ENCODE peak calls at places on chromosome 12, in seven cellular contexts. Y is GM12878, S is HCT116, W is HepG2, J is SK-N-SH, U is K562, D is H1. X is an unnamed sample.

GRCh38 chr12:84911331-84912190 is 1.0 kb downstream of the SLC6A15 start:
- DNase-seq in U (no peak), Y (no peak), D (peak), J (peak), W (no peak), S (no peak), X (peak)

GRCh38 chr12:52204095-52204930 is 12.5 kb upstream of the KRT80 start:
- DNase-seq in Y (no peak), W (no peak), S (no peak), D (no peak), J (no peak), U (no peak), X (no peak)

GRCh38 chr12:94152292-94153083 is 4.1 kb downstream of the PLXNC1 start:
- DNase-seq in U (no peak), W (peak), Y (no peak), S (no peak), D (no peak), J (no peak), X (no peak)

GRCh38 chr12:52010152-52010622 is 3.4 kb downstream of the TAMALIN start:
- DNase-seq in J (peak), S (no peak), Y (no peak), D (peak), U (peak), W (peak), X (peak)

GRCh38 chr12:121801601-121802484 is 2.0 kb upstream of the SETD1B start:
- DNase-seq in Y (no peak), D (no peak), U (no peak), W (no peak), S (no peak), J (no peak), X (no peak)

GRCh38 chr12:80176706-80177105 is 77.4 kb downstream of the OTOGL start:
- DNase-seq in J (no peak), D (no peak), S (no peak), W (no peak), U (no peak), Y (no peak), X (no peak)

GRCh38 chr12:2507811-2508210 is 287.0 kb upstream of the FKBP4 start:
- DNase-seq in S (no peak), Y (no peak), J (no peak), D (no peak), U (no peak), W (no peak), X (peak)

GRCh38 chr12:93122089-93122488 is 193.0 kb upstream of the EEA1 start:
- DNase-seq in Y (no peak), J (no peak), U (no peak), S (no peak), D (no peak), W (peak), X (no peak)

GRCh38 chr12:19895609-19896008 is 456.3 kb downstream of the AEBP2 start:
- DNase-seq in S (no peak), U (no peak), D (no peak), W (no peak), J (no peak), Y (no peak), X (no peak)

GRCh38 chr12:4288296-4289019 is 14.9 kb downstream of the CCND2 start:
- DNase-seq in U (no peak), J (no peak), Y (no peak), W (no peak), S (no peak), D (no peak), X (no peak)

GRCh38 chr12:112374166-112374740 is 8.0 kb downstream of the HECTD4 start:
- DNase-seq in D (no peak), Y (no peak), S (no peak), W (no peak), U (no peak), J (no peak), X (no peak)

GRCh38 chr12:92299344-92299743 is 153.7 kb upstream of the BTG1 start:
- DNase-seq in S (no peak), J (no peak), U (no peak), Y (no peak), W (no peak), D (no peak), X (no peak)

GRCh38 chr12:130517588-130517987 is 179.9 kb downstream of the PIWIL1 start:
- DNase-seq in Y (no peak), J (no peak), W (no peak), U (no peak), D (no peak), S (no peak), X (no peak)

GRCh38 chr12:104816845-104817503 is 141.1 kb downstream of the SLC41A2 start:
- DNase-seq in U (no peak), S (no peak), W (no peak), J (no peak), D (no peak), Y (no peak), X (no peak)

GRCh38 chr12:49803693-49804450 is 24.3 kb downstream of the NCKAP5L start:
- DNase-seq in S (no peak), D (no peak), Y (no peak), U (no peak), J (no peak), W (no peak), X (no peak)

GRCh38 chr12:24864796-24865125 is 84.1 kb downstream of the BCAT1 start:
- DNase-seq in S (no peak), Y (no peak), D (no peak), J (peak), U (no peak), W (no peak), X (peak)

GRCh38 chr12:128314611-128315010 is 47.6 kb downstream of the TMEM132C start:
- DNase-seq in U (no peak), S (no peak), D (no peak), Y (no peak), W (no peak), J (no peak), X (peak)

GRCh38 chr12:63917864-63918742 is 73.6 kb downstream of the SRGAP1 start:
- DNase-seq in J (no peak), S (peak), D (no peak), Y (peak), U (no peak), W (peak), X (no peak)

GRCh38 chr12:91111366-91112321 is at the start of gene LUM:
- DNase-seq in W (no peak), D (no peak), U (no peak), Y (no peak), J (peak), S (no peak), X (no peak)

GRCh38 chr12:14400599-14400998 is 35.1 kb downstream of the ATF7IP start:
- DNase-seq in Y (no peak), S (no peak), J (no peak), U (no peak), D (no peak), W (no peak), X (no peak)

GRCh38 chr12:130496516-130497120 is 158.9 kb downstream of the PIWIL1 start:
- DNase-seq in U (no peak), J (no peak), D (no peak), W (no peak), S (no peak), Y (no peak), X (no peak)

GRCh38 chr12:105090361-105090760 is 6.1 kb upstream of the ALDH1L2 start:
- DNase-seq in D (no peak), S (no peak), Y (no peak), U (no peak), W (no peak), J (no peak), X (no peak)

GRCh38 chr12:12224240-12224940 is 42.5 kb downstream of the LRP6 start:
- DNase-seq in S (no peak), D (no peak), W (no peak), J (no peak), Y (no peak), U (no peak), X (no peak)

GRCh38 chr12:42481368-42481767 is 108.2 kb downstream of the PRICKLE1 start:
- DNase-seq in J (no peak), D (no peak), Y (no peak), U (no peak), S (no peak), W (no peak), X (peak)

GRCh38 chr12:52296572-52297215 is 5.4 kb upstream of the KRT81 start:
- DNase-seq in U (no peak), W (no peak), J (no peak), S (no peak), D (no peak), Y (no peak), X (no peak)

GRCh38 chr12:103933237-103933636 is 3.0 kb downstream of the HSP90B1 start:
- DNase-seq in J (no peak), D (no peak), W (no peak), S (no peak), U (no peak), Y (no peak), X (no peak)

GRCh38 chr12:121776190-121777098 is 17.0 kb downstream of the RHOF start:
- DNase-seq in S (no peak), Y (no peak), U (peak), D (peak), J (peak), W (no peak), X (peak)

GRCh38 chr12:59834659-59835474 is 239.0 kb downstream of the SLC16A7 start:
- DNase-seq in D (no peak), W (peak), S (peak), U (peak), J (peak), Y (no peak), X (peak)

GRCh38 chr12:110262442-110263388 is 18.3 kb upstream of the ATP2A2 start:
- DNase-seq in S (no peak), D (no peak), W (peak), J (no peak), U (no peak), Y (no peak), X (no peak)

GRCh38 chr12:110270125-110270962 is 10.7 kb upstream of the ATP2A2 start:
- DNase-seq in S (no peak), U (peak), Y (no peak), J (peak), D (no peak), W (peak), X (no peak)

GRCh38 chr12:110269622-110270124 is 11.4 kb upstream of the ATP2A2 start:
- DNase-seq in J (no peak), W (no peak), S (no peak), U (peak), D (no peak), Y (no peak), X (peak)

GRCh38 chr12:110266980-110267620 is 13.9 kb upstream of the ATP2A2 start:
- DNase-seq in S (no peak), W (no peak), Y (no peak), J (peak), D (no peak), U (peak), X (no peak)

GRCh38 chr12:110266381-110266909 is 14.6 kb upstream of the ATP2A2 start:
- DNase-seq in S (no peak), U (no peak), Y (no peak), D (no peak), W (no peak), J (peak), X (no peak)
- TF ChIP-seq YY1 in S (no peak), U (no peak), Y (no peak), D (no peak), W (no peak), J (no peak), X (no peak)

GRCh38 chr12:1282670-1283361 is 291.8 kb downstream of the ERC1 start:
- DNase-seq in Y (no peak), J (no peak), U (no peak), S (no peak), D (no peak), W (no peak), X (peak)
- H3K9ac ChIP-seq in Y (no peak), J (no peak), U (no peak), S (no peak), D (no peak), W (no peak), X (no peak)

GRCh38 chr12:27243006-27243405 is 1.1 kb upstream of the STK38L start:
- DNase-seq in S (no peak), Y (no peak), J (no peak), U (no peak), D (no peak), W (no peak), X (no peak)
- TF ChIP-seq YY1 in S (no peak), Y (no peak), J (no peak), U (no peak), D (no peak), W (no peak), X (no peak)

DNA sequence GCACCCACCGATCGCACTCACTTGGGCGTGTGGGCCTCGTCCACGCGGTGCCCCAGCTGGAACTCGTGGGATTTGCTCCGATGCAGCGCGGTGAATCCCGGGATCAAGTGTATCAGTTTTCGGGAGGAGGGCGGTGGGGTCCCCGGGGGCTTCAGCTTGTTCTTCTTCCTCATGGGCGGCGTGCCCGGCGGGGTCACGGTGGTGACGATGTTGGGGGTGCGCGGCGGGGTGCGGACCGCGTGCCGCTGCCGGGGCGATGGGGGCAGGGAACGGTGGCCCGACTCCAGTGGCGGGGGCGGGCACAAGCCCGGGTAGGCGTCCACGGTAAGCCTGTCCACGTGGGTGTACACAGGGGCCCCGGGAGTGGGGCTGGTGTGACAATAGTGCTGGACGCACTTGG is 207.8 kb downstream of the KSR2 start:
- DNase-seq in W (no peak), U (no peak), D (no peak), S (no peak), Y (no peak), J (no peak), X (no peak)
- H3K9ac ChIP-seq in W (no peak), U (no peak), D (no peak), S (no peak), Y (no peak), J (no peak), X (no peak)

DNA sequence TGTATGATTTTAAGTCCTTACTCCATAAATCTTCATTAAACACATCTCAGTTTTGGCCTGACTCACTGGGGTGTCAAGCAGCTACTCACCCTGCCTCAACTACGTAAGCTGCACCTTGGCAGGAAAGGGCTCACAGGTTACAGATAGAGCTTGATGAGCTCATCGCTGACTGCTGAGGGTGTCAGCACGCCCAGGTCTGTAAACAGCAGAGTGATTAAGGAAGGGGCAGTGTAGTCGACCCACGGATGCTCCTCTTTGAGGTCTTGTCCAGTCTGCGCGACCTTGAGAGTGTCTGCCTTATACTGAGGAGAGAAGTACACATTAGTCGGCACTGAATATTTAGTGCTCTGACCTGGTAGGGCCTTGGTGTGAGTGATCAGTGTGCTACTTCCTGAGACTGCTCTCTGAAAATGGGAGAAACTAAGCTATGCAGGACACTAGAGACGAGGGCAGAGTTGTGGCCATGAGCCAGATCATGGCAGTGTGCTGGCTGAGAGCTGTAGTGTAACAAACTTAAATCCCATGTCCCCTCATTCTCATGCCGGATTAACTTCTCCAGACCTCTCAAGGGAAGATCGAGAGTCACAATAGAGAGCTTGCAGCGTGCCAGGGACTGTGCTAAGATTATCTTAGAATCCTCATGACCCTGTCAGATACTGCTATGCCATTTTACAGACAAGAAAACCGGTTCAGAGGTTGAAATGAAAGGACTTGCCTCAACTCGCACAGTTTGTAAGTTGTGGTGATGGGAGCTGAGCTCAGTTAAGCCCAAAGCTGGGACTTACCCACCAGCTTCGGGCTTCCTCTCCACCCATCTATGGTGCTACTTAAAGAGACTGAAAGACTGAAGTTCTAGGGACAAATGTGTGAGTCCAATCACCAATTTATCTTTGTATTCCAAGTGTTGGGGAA is 11.6 kb downstream of the EIF2B1 start:
- DNase-seq in S (no peak), D (no peak), J (no peak), W (no peak), U (no peak), Y (no peak), X (no peak)
- TF ChIP-seq YY1 in S (no peak), D (no peak), J (no peak), W (no peak), U (no peak), Y (no peak), X (no peak)

X was measured in NT2/D1.